ENCODE peak calls at places on chromosomes 3 and 15, in four cellular contexts. One of them, this sample, is unnamed.

GRCh38 chr3:197711973-197712707 is 24.6 kb downstream of the RUBCN start:
- DNase-seq in breast epithelium: peak; percentile 87
- DNase-seq in HL-60: peak; percentile 38
- DNase-seq in spleen: peak; percentile 91
- DNase-seq in this sample: peak; percentile 96

GRCh38 chr3:31105438-31106077 is 211.1 kb upstream of the GADL1 start:
- DNase-seq in HL-60: peak; percentile 5
- DNase-seq in breast epithelium: no peak
- DNase-seq in spleen: no peak
- DNase-seq in this sample: no peak

GRCh38 chr15:58704155-58704825 is 45.2 kb downstream of the ADAM10 start:
- DNase-seq in breast epithelium: no peak
- DNase-seq in HL-60: no peak
- DNase-seq in spleen: no peak
- DNase-seq in this sample: no peak

GRCh38 chr3:72223116-72223515 is 438.2 kb upstream of the PROK2 start:
- DNase-seq in spleen: no peak
- DNase-seq in HL-60: no peak
- DNase-seq in breast epithelium: no peak
- DNase-seq in this sample: no peak

GRCh38 chr3:122642935-122643334 is 37.7 kb upstream of the PARP14 start:
- DNase-seq in HL-60: no peak
- DNase-seq in breast epithelium: no peak
- DNase-seq in spleen: no peak
- DNase-seq in this sample: no peak

GRCh38 chr15:60696523-60696859 is 217.5 kb upstream of the ICE2 start:
- DNase-seq in HL-60: no peak
- DNase-seq in breast epithelium: no peak
- DNase-seq in spleen: no peak
- DNase-seq in this sample: no peak

GRCh38 chr3:48672522-48672921 is 9.8 kb upstream of the CELSR3 start:
- DNase-seq in HL-60: no peak
- DNase-seq in spleen: no peak
- DNase-seq in breast epithelium: no peak
- DNase-seq in this sample: no peak

GRCh38 chr3:184688251-184688851 is 23.5 kb downstream of the MAGEF1 start:
- DNase-seq in spleen: no peak
- DNase-seq in HL-60: no peak
- DNase-seq in breast epithelium: no peak
- DNase-seq in this sample: peak; percentile 75

GRCh38 chr15:91801836-91802534 is 51.5 kb upstream of the SLCO3A1 start:
- DNase-seq in breast epithelium: no peak
- DNase-seq in spleen: no peak
- DNase-seq in HL-60: no peak
- DNase-seq in this sample: no peak

GRCh38 chr3:171791695-171792082 is 18.6 kb downstream of the PLD1 start:
- DNase-seq in spleen: no peak
- DNase-seq in breast epithelium: no peak
- DNase-seq in HL-60: no peak
- DNase-seq in this sample: no peak

GRCh38 chr3:130759692-130760338 is 13.2 kb upstream of the PIK3R4 start:
- DNase-seq in HL-60: no peak
- DNase-seq in spleen: no peak
- DNase-seq in breast epithelium: no peak
- DNase-seq in this sample: no peak

GRCh38 chr15:29134239-29134638 is 135.4 kb downstream of the NSMCE3 start:
- DNase-seq in breast epithelium: no peak
- DNase-seq in spleen: peak; percentile 53
- DNase-seq in HL-60: no peak
- DNase-seq in this sample: peak; percentile 46

GRCh38 chr15:62085740-62086139 is 19.0 kb downstream of the C2CD4A start:
- DNase-seq in breast epithelium: no peak
- DNase-seq in spleen: no peak
- DNase-seq in HL-60: no peak
- DNase-seq in this sample: no peak

GRCh38 chr15:81133782-81134461 is at the start of gene CFAP161:
- DNase-seq in HL-60: no peak
- DNase-seq in breast epithelium: peak; percentile 37
- DNase-seq in spleen: no peak
- DNase-seq in this sample: peak; percentile 86

GRCh38 chr3:183968846-183969245 is 48.8 kb downstream of the ABCC5 start:
- DNase-seq in spleen: no peak
- DNase-seq in breast epithelium: no peak
- DNase-seq in HL-60: no peak
- DNase-seq in this sample: no peak

GRCh38 chr3:42961633-42962032 is 17.5 kb upstream of the GASK1A start:
- DNase-seq in HL-60: no peak
- DNase-seq in spleen: no peak
- DNase-seq in breast epithelium: no peak
- DNase-seq in this sample: no peak

GRCh38 chr15:96327155-96327741 is 3.3 kb upstream of the NR2F2 start:
- DNase-seq in HL-60: peak; percentile 73
- DNase-seq in spleen: no peak
- DNase-seq in breast epithelium: peak; percentile 18
- DNase-seq in this sample: no peak

GRCh38 chr15:66796343-66796742 is 94.3 kb downstream of the SMAD6 start:
- DNase-seq in spleen: no peak
- DNase-seq in HL-60: no peak
- DNase-seq in breast epithelium: no peak
- DNase-seq in this sample: peak; percentile 27

GRCh38 chr3:58748024-58748423 is 81.5 kb upstream of the FAM3D start:
- DNase-seq in spleen: no peak
- DNase-seq in HL-60: no peak
- DNase-seq in breast epithelium: no peak
- DNase-seq in this sample: no peak

GRCh38 chr3:107911337-107912000 is 179.4 kb downstream of the CD47 start:
- DNase-seq in HL-60: no peak
- DNase-seq in breast epithelium: no peak
- DNase-seq in spleen: no peak
- DNase-seq in this sample: no peak

GRCh38 chr3:64238971-64239667 is 13.9 kb upstream of the PRICKLE2 start:
- DNase-seq in spleen: no peak
- DNase-seq in breast epithelium: peak; percentile 81
- DNase-seq in HL-60: no peak
- DNase-seq in this sample: peak; percentile 94

GRCh38 chr3:167940241-167940640 is 155.5 kb downstream of the GOLIM4 start:
- DNase-seq in spleen: no peak
- DNase-seq in HL-60: no peak
- DNase-seq in breast epithelium: no peak
- DNase-seq in this sample: no peak

GRCh38 chr3:52777959-52778805 is 783 bp downstream of the ITIH1 start:
- DNase-seq in spleen: peak; percentile 56
- DNase-seq in HL-60: no peak
- DNase-seq in breast epithelium: peak; percentile 4
- DNase-seq in this sample: peak; percentile 41

GRCh38 chr3:123657578-123657977 is 72.7 kb upstream of the HACD2 start:
- DNase-seq in spleen: no peak
- DNase-seq in HL-60: no peak
- DNase-seq in breast epithelium: no peak
- DNase-seq in this sample: no peak

GRCh38 chr15:39202641-39203040 is 378.2 kb upstream of the THBS1 start:
- DNase-seq in HL-60: no peak
- DNase-seq in breast epithelium: no peak
- DNase-seq in spleen: no peak
- DNase-seq in this sample: no peak

GRCh38 chr15:100601158-100601557 is 826 bp downstream of the LINS1 start:
- DNase-seq in HL-60: no peak
- DNase-seq in spleen: peak; percentile 77
- DNase-seq in breast epithelium: no peak
- DNase-seq in this sample: no peak

GRCh38 chr3:33209357-33209756 is 9.3 kb downstream of the SUSD5 start:
- DNase-seq in breast epithelium: no peak
- DNase-seq in HL-60: no peak
- DNase-seq in spleen: no peak
- DNase-seq in this sample: no peak

GRCh38 chr15:76429661-76430060 is 93.1 kb downstream of the ISL2 start:
- DNase-seq in HL-60: no peak
- DNase-seq in spleen: no peak
- DNase-seq in breast epithelium: no peak
- DNase-seq in this sample: no peak

GRCh38 chr3:178370387-178370786 is 165.8 kb upstream of the KCNMB2 start:
- DNase-seq in spleen: no peak
- DNase-seq in HL-60: no peak
- DNase-seq in breast epithelium: no peak
- DNase-seq in this sample: no peak

GRCh38 chr3:124786491-124787241 is 56.4 kb downstream of the UMPS start:
- DNase-seq in spleen: peak; percentile 2
- DNase-seq in HL-60: no peak
- DNase-seq in breast epithelium: no peak
- DNase-seq in this sample: no peak

GRCh38 chr3:143668924-143669790 is 179.1 kb downstream of the SLC9A9 start:
- DNase-seq in breast epithelium: no peak
- DNase-seq in HL-60: no peak
- DNase-seq in spleen: no peak
- DNase-seq in this sample: no peak

GRCh38 chr3:108391917-108392585 is 95.7 kb downstream of the HHLA2 start:
- DNase-seq in spleen: no peak
- DNase-seq in breast epithelium: no peak
- DNase-seq in HL-60: no peak
- DNase-seq in this sample: no peak

GRCh38 chr3:111764645-111765091 is 94.4 kb upstream of the PHLDB2 start:
- DNase-seq in spleen: no peak
- DNase-seq in HL-60: no peak
- DNase-seq in breast epithelium: no peak
- DNase-seq in this sample: no peak
- TF ChIP-seq CTCF in spleen: no peak
- TF ChIP-seq CTCF in HL-60: no peak
- TF ChIP-seq CTCF in breast epithelium: no peak
- TF ChIP-seq CTCF in this sample: no peak

GRCh38 chr15:57595011-57595866 is 3.5 kb downstream of the MYZAP start:
- DNase-seq in breast epithelium: no peak
- DNase-seq in HL-60: no peak
- DNase-seq in spleen: no peak
- DNase-seq in this sample: no peak
- TF ChIP-seq POLR2AphosphoS5 in breast epithelium: no peak
- TF ChIP-seq POLR2AphosphoS5 in HL-60: no peak
- TF ChIP-seq POLR2AphosphoS5 in spleen: no peak
- TF ChIP-seq POLR2AphosphoS5 in this sample: peak; percentile 77

GRCh38 chr3:173465112-173465511 is 67.6 kb downstream of the NLGN1 start:
- DNase-seq in spleen: no peak
- DNase-seq in HL-60: no peak
- DNase-seq in breast epithelium: no peak
- DNase-seq in this sample: no peak
- H3K4me3 ChIP-seq in spleen: no peak overlapping the region
- H3K4me3 ChIP-seq in HL-60: no peak overlapping the region
- H3K4me3 ChIP-seq in breast epithelium: no peak overlapping the region
- H3K4me3 ChIP-seq in this sample: no peak overlapping the region

GRCh38 chr3:65479118-65479517 is 559.6 kb downstream of the MAGI1 start:
- DNase-seq in breast epithelium: no peak
- DNase-seq in HL-60: no peak
- DNase-seq in spleen: no peak
- DNase-seq in this sample: no peak

GRCh38 chr3:65481085-65481484 is 557.6 kb downstream of the MAGI1 start:
- DNase-seq in spleen: no peak
- DNase-seq in breast epithelium: no peak
- DNase-seq in HL-60: no peak
- DNase-seq in this sample: no peak

GRCh38 chr3:65484964-65485363 is 553.8 kb downstream of the MAGI1 start:
- DNase-seq in HL-60: no peak
- DNase-seq in spleen: no peak
- DNase-seq in breast epithelium: no peak
- DNase-seq in this sample: no peak

GRCh38 chr3:65483475-65483874 is 555.2 kb downstream of the MAGI1 start:
- DNase-seq in spleen: peak; percentile 76
- DNase-seq in breast epithelium: peak; percentile 68
- DNase-seq in HL-60: no peak
- DNase-seq in this sample: peak; percentile 83

DNA sequence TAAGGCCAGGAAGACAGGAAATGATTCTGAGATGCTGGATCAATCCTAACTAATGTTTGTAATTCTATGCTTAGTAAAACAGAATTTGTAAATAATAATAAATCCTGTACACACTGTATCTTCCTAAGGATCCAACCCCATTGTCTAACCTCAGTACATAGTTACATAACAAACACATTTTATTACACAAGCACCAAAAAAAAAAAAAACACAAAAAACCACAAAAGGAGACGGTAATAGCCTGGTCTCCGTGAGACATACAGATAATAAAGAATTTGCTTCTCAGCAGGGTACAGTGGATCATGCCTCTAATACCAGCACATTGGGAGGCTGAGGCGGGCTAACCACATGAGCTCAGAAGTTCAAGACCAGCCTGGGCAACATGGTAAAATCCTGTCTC is 558.8 kb downstream of the MAGI1 start:
- DNase-seq in HL-60: no peak
- DNase-seq in spleen: no peak
- DNase-seq in breast epithelium: no peak
- DNase-seq in this sample: no peak
- TF ChIP-seq CTCF in HL-60: no peak
- TF ChIP-seq CTCF in spleen: no peak
- TF ChIP-seq CTCF in breast epithelium: no peak
- TF ChIP-seq CTCF in this sample: no peak

DNA sequence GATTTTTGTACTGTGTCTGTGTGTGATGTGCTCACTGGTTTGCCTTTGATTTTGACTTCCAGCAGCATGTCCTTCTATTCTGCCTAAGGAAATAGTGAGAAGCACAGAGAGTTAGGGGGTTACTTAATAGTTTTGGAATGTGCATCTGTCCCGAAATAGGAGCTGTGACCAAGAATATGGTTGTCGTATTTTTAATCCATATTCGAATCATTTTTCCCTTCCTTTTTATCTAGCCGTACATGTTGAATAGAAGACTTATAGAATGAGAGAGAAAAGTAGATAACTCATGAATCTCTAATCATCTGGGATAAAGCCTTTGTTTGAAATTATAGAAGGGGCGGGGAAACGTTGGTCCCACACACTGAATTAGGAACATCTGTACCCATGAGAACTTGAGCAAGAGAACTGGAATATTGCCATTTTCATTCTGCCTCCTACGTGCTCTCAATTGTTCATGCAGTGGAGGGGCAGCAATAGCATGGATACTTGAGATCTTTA is 23.6 kb downstream of the CRTC3 start:
- DNase-seq in spleen: no peak
- DNase-seq in HL-60: no peak
- DNase-seq in breast epithelium: no peak
- DNase-seq in this sample: no peak
- TF ChIP-seq POLR2AphosphoS5 in spleen: no peak
- TF ChIP-seq POLR2AphosphoS5 in HL-60: no peak
- TF ChIP-seq POLR2AphosphoS5 in breast epithelium: peak; percentile 41
- TF ChIP-seq POLR2AphosphoS5 in this sample: no peak

DNA sequence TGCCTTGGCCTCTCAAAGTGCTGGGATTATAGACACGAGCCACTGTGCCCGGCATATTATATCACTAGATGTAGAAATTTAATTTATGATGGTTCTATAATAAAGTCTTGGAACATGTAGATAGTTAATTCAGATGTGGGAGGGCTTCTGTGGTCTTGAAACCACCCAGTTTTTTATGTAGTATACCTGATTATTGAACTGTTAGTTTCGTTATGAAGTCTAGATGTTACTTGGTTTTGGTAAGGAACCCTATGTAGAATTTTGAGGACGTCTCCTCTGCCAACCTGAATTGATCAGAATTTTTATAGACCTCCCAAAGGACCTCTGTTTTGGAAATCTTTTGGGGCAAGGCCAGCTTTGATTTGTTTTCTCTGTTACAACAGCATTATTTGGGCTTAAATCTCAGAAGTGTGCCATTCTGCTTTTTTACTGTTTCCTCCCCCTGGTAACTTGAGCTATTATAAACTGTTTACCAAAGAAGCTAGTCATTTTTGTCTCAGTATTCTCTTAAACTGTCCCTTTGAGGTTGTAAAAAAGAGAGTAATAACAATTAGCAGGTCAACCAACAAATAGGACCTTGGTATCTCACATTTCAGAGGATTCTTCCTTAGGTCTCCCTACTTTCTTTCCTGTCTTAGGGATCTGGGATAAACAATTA is 20.8 kb downstream of the AKAP13 start:
- DNase-seq in HL-60: no peak
- DNase-seq in breast epithelium: no peak
- DNase-seq in spleen: no peak
- DNase-seq in this sample: no peak
- H3K4me3 ChIP-seq in HL-60: no peak overlapping the region
- H3K4me3 ChIP-seq in breast epithelium: no peak overlapping the region
- H3K4me3 ChIP-seq in spleen: no peak overlapping the region
- H3K4me3 ChIP-seq in this sample: no peak overlapping the region

This sample was measured in sigmoid colon.